ENCODE peak calls at places on chromosomes 6 and 20, in four cellular contexts. B, I, W and V are unnamed samples.

GRCh38 chr6:30129270-30129669 is 6.7 kb upstream of the TRIM40 start:
- DNase-seq in B (no peak), I (no peak), W (no peak), V (no peak)

GRCh38 chr20:46631874-46632446 is 19.3 kb downstream of the SLC13A3 start:
- DNase-seq in B (no peak), I (no peak), W (no peak), V (peak; percentile 75)

GRCh38 chr20:17835941-17836861 is 132.4 kb downstream of the SNX5 start:
- DNase-seq in B (peak; percentile 44), I (peak; percentile 60), W (no peak), V (no peak)

GRCh38 chr20:1002682-1003561 is 811 bp upstream of the RSPO4 start:
- DNase-seq in B (no peak), I (no peak), W (no peak), V (no peak)

GRCh38 chr6:97136644-97137358 is 146.2 kb downstream of the MMS22L start:
- DNase-seq in B (no peak), I (no peak), W (no peak), V (no peak)

GRCh38 chr6:100078509-100078908 is 84.5 kb upstream of the MCHR2 start:
- DNase-seq in B (no peak), I (no peak), W (no peak), V (no peak)

GRCh38 chr6:125918230-125918629 is 38.3 kb upstream of the HINT3 start:
- DNase-seq in B (no peak), I (no peak), W (no peak), V (no peak)

GRCh38 chr6:33192105-33192646 is at the start of gene COL11A2:
- DNase-seq in B (no peak), I (no peak), W (no peak), V (no peak)

GRCh38 chr20:20823469-20823868 is 111.0 kb upstream of the RALGAPA2 start:
- DNase-seq in B (no peak), I (no peak), W (no peak), V (no peak)

GRCh38 chr6:75412937-75413662 is 80.5 kb downstream of the FILIP1 start:
- DNase-seq in B (no peak), I (no peak), W (no peak), V (no peak)

GRCh38 chr20:50848846-50849673 is 54.2 kb downstream of the BCAS4 start:
- DNase-seq in B (peak; percentile 67), I (no peak), W (no peak), V (no peak)

GRCh38 chr6:74598473-74599393 is 607.1 kb downstream of the COL12A1 start:
- DNase-seq in B (no peak), I (no peak), W (no peak), V (no peak)

GRCh38 chr6:131212024-131212423 is 76.8 kb downstream of the AKAP7 start:
- DNase-seq in B (no peak), I (no peak), W (no peak), V (no peak)

GRCh38 chr20:37593710-37594109 is 66.0 kb upstream of the BLCAP start:
- DNase-seq in B (no peak), I (no peak), W (no peak), V (no peak)

GRCh38 chr20:39700527-39700926 is 738.4 kb downstream of the DHX35 start:
- DNase-seq in B (no peak), I (no peak), W (no peak), V (no peak)

GRCh38 chr6:10396775-10397174 is 18.1 kb downstream of the TFAP2A start:
- DNase-seq in B (no peak), I (no peak), W (no peak), V (no peak)

GRCh38 chr6:139748353-139749146 is 374.1 kb upstream of the CITED2 start:
- DNase-seq in B (no peak), I (no peak), W (no peak), V (no peak)

GRCh38 chr20:56630086-56630493 is 984 bp downstream of the TFAP2C start:
- DNase-seq in B (peak; percentile 73), I (no peak), W (peak; percentile 88), V (no peak)
- H3K4me3 ChIP-seq in B (peak overlapping the region; percentile 41), I (peak overlapping the region; percentile 30), W (peak overlapping the region; percentile 64), V (peak overlapping the region; percentile 66)

GRCh38 chr6:151762817-151763216 is 44.7 kb upstream of the ESR1 start:
- DNase-seq in B (no peak), I (no peak), W (no peak), V (no peak)
- H3K4me3 ChIP-seq in B (no peak overlapping the region), I (peak overlapping the region; percentile 37), W (no peak overlapping the region), V (no peak overlapping the region)

GRCh38 chr6:105591053-105591452 is 188.2 kb upstream of the PREP start:
- DNase-seq in B (no peak), I (no peak), W (no peak), V (no peak)

GRCh38 chr6:105593056-105593455 is 190.2 kb upstream of the PREP start:
- DNase-seq in B (no peak), I (no peak), W (no peak), V (no peak)

GRCh38 chr6:105592329-105592728 is 189.4 kb upstream of the PREP start:
- DNase-seq in B (no peak), I (no peak), W (no peak), V (no peak)

GRCh38 chr6:105587349-105588115 is 184.7 kb upstream of the PREP start:
- DNase-seq in B (no peak), I (no peak), W (no peak), V (no peak)

DNA sequence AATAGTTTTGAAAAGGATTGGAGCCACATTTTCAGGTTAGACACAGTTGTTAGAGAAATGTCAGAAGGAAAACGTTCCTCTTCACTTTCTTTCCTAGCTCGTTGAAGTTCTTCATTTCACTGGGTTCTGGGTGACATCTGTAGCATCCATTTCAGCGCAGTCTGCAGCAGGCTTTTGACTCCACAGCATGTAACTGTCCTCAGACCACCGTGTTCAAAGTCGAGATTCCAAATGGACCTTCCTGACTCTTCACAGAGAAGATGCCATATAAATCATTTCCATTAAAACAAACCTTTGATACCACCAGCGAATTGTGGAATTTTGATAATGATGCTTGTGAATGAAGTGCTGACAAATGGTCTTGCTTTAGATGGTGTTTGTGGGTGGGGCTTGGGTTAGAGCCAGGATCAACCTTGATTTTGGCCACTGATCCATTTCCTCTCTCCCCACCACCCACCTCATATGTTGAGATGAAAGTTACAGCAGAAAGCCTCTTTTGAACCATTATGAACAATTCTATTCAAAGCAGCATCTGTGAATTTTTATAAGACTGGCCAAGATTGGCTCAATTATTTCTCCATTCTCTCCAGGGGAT is 185.3 kb upstream of the PREP start:
- DNase-seq in B (no peak), I (no peak), W (no peak), V (no peak)
- H3K4me3 ChIP-seq in B (no peak overlapping the region), I (no peak overlapping the region), W (no peak overlapping the region), V (no peak overlapping the region)

GRCh38 chr6:37513576-37513975 is 13.9 kb upstream of the CCDC167 start:
- DNase-seq in B (no peak), I (no peak), W (no peak), V (no peak)
- H3K4me3 ChIP-seq in B (no peak overlapping the region), I (no peak overlapping the region), W (no peak overlapping the region), V (no peak overlapping the region)

GRCh38 chr6:142926177-142926493 is 18.8 kb downstream of the HIVEP2 start:
- DNase-seq in B (no peak), I (no peak), W (no peak), V (no peak)
- H3K4me3 ChIP-seq in B (peak overlapping the region; percentile 46), I (peak overlapping the region; percentile 56), W (peak overlapping the region; percentile 68), V (peak overlapping the region; percentile 80)

GRCh38 chr20:23094213-23094896 is 8.2 kb upstream of the CD93 start:
- DNase-seq in B (peak; percentile 3), I (no peak), W (no peak), V (no peak)
- H3K4me3 ChIP-seq in B (no peak overlapping the region), I (no peak overlapping the region), W (no peak overlapping the region), V (no peak overlapping the region)

GRCh38 chr20:32752021-32752457 is 8.8 kb upstream of the COMMD7 start:
- DNase-seq in B (no peak), I (no peak), W (no peak), V (no peak)

GRCh38 chr20:32752458-32753250 is 9.4 kb upstream of the COMMD7 start:
- DNase-seq in B (no peak), I (no peak), W (no peak), V (no peak)

GRCh38 chr20:32753731-32754130 is 8.5 kb upstream of the DNMT3B start:
- DNase-seq in B (no peak), I (no peak), W (no peak), V (no peak)

GRCh38 chr20:32749914-32750637 is 6.8 kb upstream of the COMMD7 start:
- DNase-seq in B (no peak), I (no peak), W (no peak), V (no peak)

GRCh38 chr20:32751309-32752020 is 8.2 kb upstream of the COMMD7 start:
- DNase-seq in B (no peak), I (no peak), W (no peak), V (no peak)
- H3K4me3 ChIP-seq in B (no peak overlapping the region), I (no peak overlapping the region), W (no peak overlapping the region), V (no peak overlapping the region)

GRCh38 chr6:3601570-3601969 is 144.7 kb upstream of the SLC22A23 start:
- DNase-seq in B (no peak), I (no peak), W (no peak), V (no peak)

GRCh38 chr6:3608159-3608558 is 143.4 kb downstream of the PXDC1 start:
- DNase-seq in B (no peak), I (no peak), W (no peak), V (no peak)

GRCh38 chr6:3607599-3607998 is 143.9 kb downstream of the PXDC1 start:
- DNase-seq in B (no peak), I (no peak), W (no peak), V (no peak)

GRCh38 chr6:3607171-3607570 is 144.3 kb downstream of the PXDC1 start:
- DNase-seq in B (no peak), I (no peak), W (no peak), V (no peak)

GRCh38 chr6:3603443-3604130 is 146.7 kb upstream of the SLC22A23 start:
- DNase-seq in B (no peak), I (no peak), W (no peak), V (no peak)
- H3K4me3 ChIP-seq in B (no peak overlapping the region), I (no peak overlapping the region), W (no peak overlapping the region), V (no peak overlapping the region)